ENCODE peak calls at places on chromosomes 13 and 19, in four cellular contexts. One of them, this sample, is unnamed.

GRCh38 chr19:35267818-35268545 is 780 bp upstream of the USF2 start:
- DNase-seq in OCI-LY7: peak; percentile 86
- DNase-seq in left ventricle myocardium inferior: peak; percentile 83
- DNase-seq in AG04450: no peak
- DNase-seq in this sample: peak; percentile 12

GRCh38 chr13:79647518-79647917 is 166.6 kb downstream of the NDFIP2 start:
- DNase-seq in OCI-LY7: no peak
- DNase-seq in left ventricle myocardium inferior: no peak
- DNase-seq in AG04450: no peak
- DNase-seq in this sample: peak; percentile 99

GRCh38 chr13:100954430-100955361 is 280.1 kb upstream of the TMTC4 start:
- DNase-seq in OCI-LY7: no peak
- DNase-seq in left ventricle myocardium inferior: no peak
- DNase-seq in AG04450: no peak
- DNase-seq in this sample: no peak

GRCh38 chr13:46297338-46297737 is 85.6 kb downstream of the LRRC63 start:
- DNase-seq in OCI-LY7: no peak
- DNase-seq in left ventricle myocardium inferior: no peak
- DNase-seq in AG04450: no peak
- DNase-seq in this sample: no peak

GRCh38 chr13:109780880-109781383 is 5.5 kb downstream of the IRS2 start:
- DNase-seq in OCI-LY7: no peak
- DNase-seq in left ventricle myocardium inferior: no peak
- DNase-seq in AG04450: no peak
- DNase-seq in this sample: no peak

GRCh38 chr13:95002968-95003813 is 290.8 kb upstream of the SOX21 start:
- DNase-seq in OCI-LY7: no peak
- DNase-seq in left ventricle myocardium inferior: no peak
- DNase-seq in AG04450: no peak
- DNase-seq in this sample: no peak

GRCh38 chr13:113895436-113895835 is 31.6 kb upstream of the GAS6 start:
- DNase-seq in OCI-LY7: no peak
- DNase-seq in left ventricle myocardium inferior: no peak
- DNase-seq in AG04450: no peak
- DNase-seq in this sample: no peak

GRCh38 chr19:41626877-41627276 is at the start of gene CEACAM4:
- DNase-seq in OCI-LY7: no peak
- DNase-seq in left ventricle myocardium inferior: peak; percentile 36
- DNase-seq in AG04450: no peak
- DNase-seq in this sample: no peak

GRCh38 chr13:81395368-81395767 is 1054.4 kb upstream of the SPRY2 start:
- DNase-seq in OCI-LY7: no peak
- DNase-seq in left ventricle myocardium inferior: no peak
- DNase-seq in AG04450: no peak
- DNase-seq in this sample: peak; percentile 0

GRCh38 chr13:26977541-26977940 is 194.1 kb downstream of the USP12 start:
- DNase-seq in OCI-LY7: no peak
- DNase-seq in left ventricle myocardium inferior: no peak
- DNase-seq in AG04450: no peak
- DNase-seq in this sample: no peak

GRCh38 chr19:19461671-19462622 is 53.4 kb downstream of the TSSK6 start:
- DNase-seq in OCI-LY7: no peak
- DNase-seq in left ventricle myocardium inferior: peak; percentile 58
- DNase-seq in AG04450: no peak
- DNase-seq in this sample: no peak

GRCh38 chr13:88729605-88730004 is 1058.4 kb downstream of the SLITRK5 start:
- DNase-seq in OCI-LY7: no peak
- DNase-seq in left ventricle myocardium inferior: no peak
- DNase-seq in AG04450: no peak
- DNase-seq in this sample: no peak

GRCh38 chr13:106440846-106441245 is 94.6 kb downstream of the EFNB2 start:
- DNase-seq in OCI-LY7: no peak
- DNase-seq in left ventricle myocardium inferior: no peak
- DNase-seq in AG04450: no peak
- DNase-seq in this sample: no peak

GRCh38 chr19:21128901-21129698 is 12.7 kb upstream of the ZNF431 start:
- DNase-seq in OCI-LY7: no peak
- DNase-seq in left ventricle myocardium inferior: no peak
- DNase-seq in AG04450: no peak
- DNase-seq in this sample: no peak

GRCh38 chr19:39563408-39563807 is 23.4 kb upstream of the EID2 start:
- DNase-seq in OCI-LY7: no peak
- DNase-seq in left ventricle myocardium inferior: no peak
- DNase-seq in AG04450: no peak
- DNase-seq in this sample: peak; percentile 37

GRCh38 chr19:7294571-7295212 is 478 bp upstream of the INSR start:
- DNase-seq in OCI-LY7: peak; percentile 81
- DNase-seq in left ventricle myocardium inferior: peak; percentile 82
- DNase-seq in AG04450: no peak
- DNase-seq in this sample: no peak

GRCh38 chr13:66689037-66689619 is 541.0 kb downstream of the PCDH9 start:
- DNase-seq in OCI-LY7: peak; percentile 67
- DNase-seq in left ventricle myocardium inferior: no peak
- DNase-seq in AG04450: no peak
- DNase-seq in this sample: no peak

GRCh38 chr19:45406165-45406956 is at the start of gene POLR1G:
- DNase-seq in OCI-LY7: peak; percentile 93
- DNase-seq in left ventricle myocardium inferior: peak; percentile 79
- DNase-seq in AG04450: no peak
- DNase-seq in this sample: peak; percentile 70

GRCh38 chr13:45705936-45706335 is 3.8 kb downstream of the CBY2 start:
- DNase-seq in OCI-LY7: peak; percentile 5
- DNase-seq in left ventricle myocardium inferior: no peak
- DNase-seq in AG04450: no peak
- DNase-seq in this sample: no peak

GRCh38 chr19:29978139-29978538 is 36.1 kb downstream of the URI1 start:
- DNase-seq in OCI-LY7: no peak
- DNase-seq in left ventricle myocardium inferior: no peak
- DNase-seq in AG04450: no peak
- DNase-seq in this sample: no peak

GRCh38 chr19:46760363-46760762 is 14.1 kb upstream of the STRN4 start:
- DNase-seq in OCI-LY7: no peak
- DNase-seq in left ventricle myocardium inferior: no peak
- DNase-seq in AG04450: no peak
- DNase-seq in this sample: no peak

GRCh38 chr19:45800009-45800553 is 7.4 kb upstream of the DMWD start:
- DNase-seq in OCI-LY7: no peak
- DNase-seq in left ventricle myocardium inferior: no peak
- DNase-seq in AG04450: peak; percentile 20
- DNase-seq in this sample: no peak

GRCh38 chr13:34246511-34246910 is 428.6 kb downstream of the RFC3 start:
- DNase-seq in OCI-LY7: no peak
- DNase-seq in left ventricle myocardium inferior: no peak
- DNase-seq in AG04450: no peak
- DNase-seq in this sample: no peak

GRCh38 chr19:5578094-5578846 is 10.5 kb upstream of the TINCR start:
- DNase-seq in OCI-LY7: peak; percentile 70
- DNase-seq in left ventricle myocardium inferior: peak; percentile 58
- DNase-seq in AG04450: peak; percentile 13
- DNase-seq in this sample: no peak

GRCh38 chr19:2289714-2290435 is 7.9 kb upstream of the PEAK3 start:
- DNase-seq in OCI-LY7: peak; percentile 90
- DNase-seq in left ventricle myocardium inferior: peak; percentile 42
- DNase-seq in AG04450: no peak
- DNase-seq in this sample: no peak
- H3K27ac ChIP-seq in OCI-LY7: peak overlapping the region; percentile 86
- H3K27ac ChIP-seq in left ventricle myocardium inferior: peak overlapping the region; percentile 33
- H3K27ac ChIP-seq in AG04450: no peak overlapping the region
- H3K27ac ChIP-seq in this sample: no peak overlapping the region

GRCh38 chr13:49399801-49400472 is 43.9 kb downstream of the CAB39L start:
- DNase-seq in OCI-LY7: peak; percentile 21
- DNase-seq in left ventricle myocardium inferior: no peak
- DNase-seq in AG04450: no peak
- DNase-seq in this sample: peak; percentile 20
- H3K27ac ChIP-seq in OCI-LY7: peak overlapping the region; percentile 86
- H3K27ac ChIP-seq in left ventricle myocardium inferior: peak overlapping the region; percentile 84
- H3K27ac ChIP-seq in AG04450: no peak overlapping the region
- H3K27ac ChIP-seq in this sample: no peak overlapping the region

GRCh38 chr13:32453981-32454380 is 26.1 kb upstream of the N4BP2L1 start:
- DNase-seq in OCI-LY7: no peak
- DNase-seq in left ventricle myocardium inferior: no peak
- DNase-seq in AG04450: no peak
- DNase-seq in this sample: no peak
- H3K27ac ChIP-seq in OCI-LY7: no peak overlapping the region
- H3K27ac ChIP-seq in left ventricle myocardium inferior: no peak overlapping the region
- H3K27ac ChIP-seq in AG04450: no peak overlapping the region
- H3K27ac ChIP-seq in this sample: no peak overlapping the region

GRCh38 chr13:53683608-53684007 is 655.0 kb downstream of the OLFM4 start:
- DNase-seq in OCI-LY7: no peak
- DNase-seq in left ventricle myocardium inferior: no peak
- DNase-seq in AG04450: no peak
- DNase-seq in this sample: no peak
- H3K27ac ChIP-seq in OCI-LY7: no peak overlapping the region
- H3K27ac ChIP-seq in left ventricle myocardium inferior: no peak overlapping the region
- H3K27ac ChIP-seq in AG04450: no peak overlapping the region
- H3K27ac ChIP-seq in this sample: no peak overlapping the region

DNA sequence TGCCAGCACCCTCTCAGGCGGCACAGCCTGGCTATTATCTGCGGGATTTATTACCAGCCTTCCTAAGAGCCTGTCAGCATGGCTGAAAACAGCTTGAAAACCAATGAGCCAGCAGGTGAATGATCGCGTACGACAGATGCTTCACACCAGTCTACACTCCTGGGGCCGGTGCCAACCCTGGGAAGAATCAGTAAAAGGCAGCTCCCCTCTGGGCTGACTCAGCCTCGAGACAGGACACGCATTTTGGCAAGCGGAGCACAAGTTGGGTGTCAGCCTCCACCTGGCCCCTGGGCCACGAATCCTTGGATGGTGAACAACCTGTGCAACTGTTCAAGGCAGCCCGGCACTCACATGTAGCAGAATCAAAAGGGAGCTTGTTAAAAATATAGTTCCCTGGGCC is 15.7 kb downstream of the EMP3 start:
- DNase-seq in OCI-LY7: no peak
- DNase-seq in left ventricle myocardium inferior: no peak
- DNase-seq in AG04450: no peak
- DNase-seq in this sample: peak; percentile 76
- H3K27ac ChIP-seq in OCI-LY7: no peak overlapping the region
- H3K27ac ChIP-seq in left ventricle myocardium inferior: no peak overlapping the region
- H3K27ac ChIP-seq in AG04450: no peak overlapping the region
- H3K27ac ChIP-seq in this sample: no peak overlapping the region

DNA sequence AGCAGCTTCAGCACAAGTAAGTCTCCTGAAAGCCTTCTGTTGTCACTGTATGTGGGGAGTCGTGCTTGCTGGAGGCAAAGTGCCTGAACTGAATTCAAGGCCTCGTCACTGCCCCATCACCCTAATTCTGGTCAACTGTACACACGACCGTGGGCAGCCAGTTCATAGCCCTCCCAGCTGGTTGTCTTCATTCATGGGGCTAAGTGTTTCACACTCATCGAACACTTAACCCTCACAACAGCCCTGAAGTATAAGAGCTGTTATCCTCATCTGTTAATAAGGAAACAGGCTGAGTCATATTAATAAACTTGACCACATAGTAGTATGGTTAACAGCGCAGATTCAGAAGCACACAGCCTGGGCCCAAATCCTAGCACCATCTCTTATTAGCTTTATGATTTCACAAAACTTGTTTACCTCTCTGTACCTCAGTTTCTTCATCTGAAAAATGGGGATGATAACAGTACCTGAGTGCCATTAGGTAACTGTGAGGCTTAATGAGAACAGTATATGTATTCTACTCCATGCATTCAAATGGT is 66.7 kb downstream of the CDADC1 start:
- DNase-seq in OCI-LY7: no peak
- DNase-seq in left ventricle myocardium inferior: no peak
- DNase-seq in AG04450: no peak
- DNase-seq in this sample: no peak
- H3K27ac ChIP-seq in OCI-LY7: no peak overlapping the region
- H3K27ac ChIP-seq in left ventricle myocardium inferior: peak overlapping the region; percentile 66
- H3K27ac ChIP-seq in AG04450: peak overlapping the region; percentile 98
- H3K27ac ChIP-seq in this sample: peak overlapping the region; percentile 78

GRCh38 chr13:44452418-44452817 is 78.8 kb downstream of the SERP2 start:
- DNase-seq in OCI-LY7: no peak
- DNase-seq in left ventricle myocardium inferior: no peak
- DNase-seq in AG04450: no peak
- DNase-seq in this sample: no peak

GRCh38 chr13:44458313-44458975 is 84.8 kb downstream of the SERP2 start:
- DNase-seq in OCI-LY7: no peak
- DNase-seq in left ventricle myocardium inferior: no peak
- DNase-seq in AG04450: no peak
- DNase-seq in this sample: no peak

GRCh38 chr13:44453881-44454280 is 80.3 kb downstream of the SERP2 start:
- DNase-seq in OCI-LY7: no peak
- DNase-seq in left ventricle myocardium inferior: no peak
- DNase-seq in AG04450: no peak
- DNase-seq in this sample: no peak

GRCh38 chr13:44459674-44460073 is 86.0 kb downstream of the SERP2 start:
- DNase-seq in OCI-LY7: no peak
- DNase-seq in left ventricle myocardium inferior: no peak
- DNase-seq in AG04450: no peak
- DNase-seq in this sample: no peak

GRCh38 chr13:44455781-44456180 is 82.2 kb downstream of the SERP2 start:
- DNase-seq in OCI-LY7: no peak
- DNase-seq in left ventricle myocardium inferior: no peak
- DNase-seq in AG04450: no peak
- DNase-seq in this sample: no peak
- H3K27ac ChIP-seq in OCI-LY7: no peak overlapping the region
- H3K27ac ChIP-seq in left ventricle myocardium inferior: no peak overlapping the region
- H3K27ac ChIP-seq in AG04450: no peak overlapping the region
- H3K27ac ChIP-seq in this sample: no peak overlapping the region

DNA sequence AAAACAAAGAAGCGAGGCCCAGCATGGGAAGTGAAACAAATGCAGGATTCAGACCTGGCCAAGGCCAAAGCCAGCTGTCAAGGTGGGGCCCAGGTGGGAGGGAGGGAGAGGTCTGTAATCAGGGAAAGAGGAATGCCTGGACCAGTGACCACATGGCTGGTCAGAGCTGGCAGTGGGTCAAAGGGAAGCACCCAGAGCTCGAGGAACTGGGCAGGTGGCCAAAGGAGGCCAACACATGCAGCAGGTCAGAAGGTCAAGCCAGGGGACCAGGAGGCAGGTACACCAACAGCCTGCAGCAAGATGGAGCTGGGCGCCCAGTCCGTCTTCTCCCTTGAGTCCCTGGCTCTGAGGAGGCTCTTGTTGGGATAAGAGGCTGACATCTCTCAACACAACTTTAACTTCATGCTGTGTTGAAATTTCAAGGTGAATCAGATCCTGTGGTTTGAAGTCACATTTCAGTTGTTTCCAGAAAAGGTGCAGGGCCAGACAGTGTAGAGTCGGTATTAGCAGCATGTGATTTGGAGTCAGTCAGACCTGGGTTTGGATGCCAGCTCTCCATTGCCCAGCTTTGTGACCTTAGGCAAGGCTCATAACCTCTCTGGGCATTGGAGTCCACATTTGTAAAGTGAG is 17.2 kb downstream of the GPATCH1 start:
- DNase-seq in OCI-LY7: no peak
- DNase-seq in left ventricle myocardium inferior: no peak
- DNase-seq in AG04450: no peak
- DNase-seq in this sample: peak; percentile 18
- H3K27ac ChIP-seq in OCI-LY7: no peak overlapping the region
- H3K27ac ChIP-seq in left ventricle myocardium inferior: no peak overlapping the region
- H3K27ac ChIP-seq in AG04450: no peak overlapping the region
- H3K27ac ChIP-seq in this sample: peak overlapping the region; percentile 30